ENCODE peak calls at places on chromosomes 1 and 21, in seven cellular contexts. D, F, S, Q, N, X and U are unnamed samples.

GRCh38 chr1:232574867-232575523 is 54.9 kb downstream of the SIPA1L2 start:
- DNase-seq in D (no peak), F (no peak), X (no peak), N (no peak), Q (peak; percentile 57), S (no peak), U (no peak)

GRCh38 chr1:95117207-95118018 is at the start of gene TLCD4:
- DNase-seq in X (no peak), S (no peak), Q (peak; percentile 75), N (no peak), F (peak; percentile 40), D (peak; percentile 53), U (peak; percentile 58)

GRCh38 chr1:238281418-238281817 is 390.7 kb upstream of the ZP4 start:
- DNase-seq in F (no peak), D (no peak), S (no peak), X (no peak), N (no peak), Q (no peak), U (no peak)

GRCh38 chr21:25670726-25671125 is 31.7 kb downstream of the JAM2 start:
- DNase-seq in D (no peak), Q (no peak), X (no peak), N (no peak), S (no peak), F (no peak), U (no peak)

GRCh38 chr21:43925096-43925481 is 60.1 kb downstream of the AGPAT3 start:
- DNase-seq in X (no peak), F (no peak), D (no peak), S (no peak), N (no peak), Q (no peak), U (no peak)

GRCh38 chr1:74731399-74732052 is 1.3 kb downstream of the CRYZ start:
- DNase-seq in D (no peak), X (no peak), F (no peak), Q (no peak), S (no peak), N (no peak), U (no peak)

GRCh38 chr1:223628858-223629257 is 36.6 kb downstream of the CAPN8 start:
- DNase-seq in X (no peak), D (no peak), Q (no peak), N (no peak), S (no peak), F (no peak), U (no peak)

GRCh38 chr1:219105893-219106292 is 67.8 kb upstream of the LYPLAL1 start:
- DNase-seq in S (no peak), X (no peak), Q (no peak), N (no peak), F (no peak), D (no peak), U (no peak)

GRCh38 chr1:245234217-245235120 is 79.7 kb downstream of the KIF26B start:
- DNase-seq in X (no peak), F (no peak), D (peak; percentile 32), N (no peak), S (peak; percentile 68), Q (peak; percentile 42), U (peak; percentile 39)

GRCh38 chr1:62269439-62269838 is 49.8 kb downstream of the KANK4 start:
- DNase-seq in D (no peak), N (no peak), S (no peak), X (no peak), Q (no peak), F (no peak), U (no peak)

GRCh38 chr1:2554621-2555387 is 1.4 kb upstream of the TNFRSF14 start:
- DNase-seq in S (no peak), N (peak; percentile 55), X (no peak), D (no peak), Q (peak; percentile 45), F (peak; percentile 79), U (no peak)

GRCh38 chr1:106791041-106791440 is 265.4 kb upstream of the PRMT6 start:
- DNase-seq in S (no peak), D (no peak), Q (no peak), X (no peak), F (no peak), N (no peak), U (no peak)

GRCh38 chr1:51534447-51534846 is 15.4 kb upstream of the EPS15 start:
- DNase-seq in S (no peak), X (no peak), D (no peak), F (no peak), N (no peak), Q (no peak), U (peak; percentile 52)

GRCh38 chr1:101220906-101221305 is 15.9 kb upstream of the S1PR1 start:
- DNase-seq in N (no peak), Q (no peak), X (no peak), D (no peak), S (no peak), F (no peak), U (no peak)

GRCh38 chr1:35172022-35172421 is 20.9 kb downstream of the SFPQ start:
- DNase-seq in D (no peak), S (no peak), Q (no peak), N (no peak), F (no peak), X (no peak), U (no peak)

GRCh38 chr1:24123611-24124010 is 11.7 kb upstream of the MYOM3 start:
- DNase-seq in X (no peak), N (no peak), F (no peak), Q (no peak), S (no peak), D (no peak), U (no peak)

GRCh38 chr1:214108097-214108446 is 120.3 kb downstream of the PROX1 start:
- DNase-seq in X (no peak), Q (peak; percentile 19), F (no peak), D (no peak), N (no peak), S (no peak), U (no peak)

GRCh38 chr1:5493708-5494390 is 498.4 kb downstream of the NPHP4 start:
- DNase-seq in F (no peak), S (no peak), N (no peak), X (no peak), Q (no peak), D (peak; percentile 30), U (peak; percentile 64)

GRCh38 chr1:75083223-75083622 is 51.0 kb upstream of the LHX8 start:
- DNase-seq in X (no peak), Q (no peak), S (no peak), D (no peak), F (no peak), N (no peak), U (no peak)

GRCh38 chr1:185733818-185734709 is at the start of gene HMCN1:
- DNase-seq in F (no peak), S (no peak), X (peak; percentile 25), N (no peak), Q (peak; percentile 87), D (peak; percentile 20), U (peak; percentile 33)

GRCh38 chr21:35050348-35051286 is 1.5 kb upstream of the RUNX1 start:
- DNase-seq in Q (no peak), D (no peak), X (no peak), S (no peak), F (no peak), N (no peak), U (peak; percentile 45)

GRCh38 chr1:198761859-198762616 is 123.2 kb downstream of the PTPRC start:
- DNase-seq in Q (no peak), S (no peak), X (no peak), F (no peak), D (no peak), N (no peak), U (no peak)

GRCh38 chr1:27356628-27357280 is 10.0 kb downstream of the MAP3K6 start:
- DNase-seq in D (no peak), F (no peak), X (no peak), N (no peak), Q (no peak), S (no peak), U (no peak)

GRCh38 chr1:23559985-23560755 is 869 bp upstream of the ID3 start:
- DNase-seq in N (no peak), X (no peak), D (no peak), S (no peak), Q (peak; percentile 31), F (peak; percentile 24), U (no peak)

GRCh38 chr21:19461481-19462205 is 1058.1 kb upstream of the TMPRSS15 start:
- DNase-seq in S (no peak), X (no peak), D (no peak), N (no peak), Q (no peak), F (no peak), U (no peak)